ENCODE peak calls at places on chromosomes 16 and 17, in seven cellular contexts. Z is thoracic aorta; E is heart right ventricle; V is effector memory CD4-positive, alpha-beta T cell; J is ovary; C is iPS DF 6.9; Y is HAP-1. X is an unnamed sample. For H3K4me1 and H3K27me3, the result is how much of the 10 kb centered on the place peaks cover.

GRCh38 chr17:36475346-36475970 is 11.0 kb upstream of the ZNHIT3 start:
- DNase-seq in E (no peak), V (no peak), C (no peak), Z (no peak), J (no peak), Y (no peak), X (no peak)

GRCh38 chr16:998615-999014 is 17.0 kb downstream of the SOX8 start:
- DNase-seq in V (no peak), Z (no peak), Y (no peak), E (no peak), J (no peak), C (no peak), X (no peak)

GRCh38 chr16:50309156-50309526 is 42.8 kb downstream of the ADCY7 start:
- DNase-seq in Z (no peak), J (no peak), Y (no peak), E (no peak), C (no peak), V (no peak), X (no peak)

GRCh38 chr17:1865252-1866037 is 35.6 kb downstream of the RPA1 start:
- DNase-seq in C (peak), Y (peak), V (peak), E (peak), J (no peak), Z (no peak), X (peak)

GRCh38 chr16:851209-851810 is 50.8 kb upstream of the GNG13 start:
- DNase-seq in C (no peak), Z (no peak), V (no peak), Y (no peak), E (no peak), J (no peak), X (no peak)

GRCh38 chr16:11052080-11052808 is 107.9 kb downstream of the CLEC16A start:
- DNase-seq in V (no peak), C (no peak), J (no peak), Y (no peak), E (no peak), Z (no peak), X (no peak)

GRCh38 chr17:6551909-6552768 is 4.2 kb downstream of the PITPNM3 start:
- DNase-seq in V (no peak), C (no peak), E (peak), Z (no peak), Y (no peak), J (peak), X (no peak)

GRCh38 chr17:44878627-44879221 is 20.5 kb downstream of the EFTUD2 start:
- DNase-seq in V (no peak), J (peak), Z (no peak), Y (peak), E (peak), C (no peak), X (peak)

GRCh38 chr17:8991514-8992285 is 26.2 kb upstream of the PIK3R5 start:
- DNase-seq in E (peak), Y (peak), J (no peak), Z (no peak), V (peak), C (no peak), X (peak)

GRCh38 chr16:3358884-3359283 is 3.2 kb downstream of the OR2C1 start:
- DNase-seq in J (no peak), E (no peak), C (no peak), Y (no peak), Z (no peak), V (no peak), X (no peak)

GRCh38 chr16:3356118-3356517 is 429 bp downstream of the OR2C1 start:
- DNase-seq in Y (no peak), Z (no peak), J (no peak), E (no peak), C (no peak), V (no peak), X (no peak)

DNA sequence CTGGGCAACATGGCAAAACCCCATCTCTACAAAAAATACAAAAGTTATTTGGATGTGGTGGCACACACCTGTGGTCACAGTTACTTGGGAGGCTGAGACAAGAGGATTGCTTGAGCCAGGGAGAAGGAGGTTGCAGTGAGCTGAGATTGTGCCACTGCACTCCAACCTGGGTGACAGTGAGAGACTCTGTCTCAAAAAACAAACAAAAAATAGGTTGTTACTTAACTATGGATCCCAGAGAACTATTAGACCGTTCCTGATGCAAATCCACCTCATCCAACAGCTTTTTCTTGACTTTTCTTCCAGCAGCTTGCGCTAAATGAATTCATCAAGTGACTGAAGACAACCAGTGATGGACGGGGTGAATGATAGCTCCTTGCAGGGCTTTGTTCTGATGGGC is at the start of gene OR2C1:
- DNase-seq in Z (no peak), V (no peak), Y (no peak), E (no peak), C (no peak), J (no peak), X (no peak)
- H3K4me1 ChIP-seq in Z (under half), V (under half), Y (under half), E (under half), C (under half), J (under half), X (under half)

DNA sequence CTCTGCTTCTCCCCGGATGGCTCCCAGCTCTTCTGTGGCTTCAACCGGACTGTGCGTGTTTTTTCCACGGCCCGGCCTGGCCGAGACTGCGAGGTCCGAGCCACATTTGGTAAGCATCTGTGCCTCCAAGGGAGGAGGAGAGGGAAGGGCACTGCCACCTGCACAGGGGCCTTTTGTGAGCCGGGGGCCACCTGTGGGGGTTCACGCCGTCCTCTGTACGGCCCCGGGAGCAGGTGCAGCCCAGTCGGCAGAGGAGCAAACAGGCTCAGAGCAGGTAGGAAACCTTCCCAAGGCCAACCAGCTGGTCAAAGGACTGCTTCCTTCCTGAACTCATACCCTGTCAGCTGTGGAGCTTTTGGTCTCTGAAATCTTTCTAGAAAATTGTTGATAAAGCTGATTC is 3.3 kb upstream of the EFNB3 start:
- DNase-seq in C (no peak), Y (no peak), Z (no peak), E (no peak), V (no peak), J (no peak), X (no peak)
- H3K27me3 ChIP-seq in C (under half), Y (under half), Z (under half), E (under half), V (under half), J (under half), X (under half)

GRCh38 chr16:87470332-87470731 is 22.5 kb downstream of the ZCCHC14 start:
- DNase-seq in V (no peak), Z (no peak), E (no peak), J (no peak), C (no peak), Y (no peak), X (no peak)

GRCh38 chr16:87469186-87469585 is 23.6 kb downstream of the ZCCHC14 start:
- DNase-seq in Y (no peak), C (no peak), E (no peak), Z (no peak), V (no peak), J (no peak), X (no peak)

GRCh38 chr16:87472935-87473334 is 19.9 kb downstream of the ZCCHC14 start:
- DNase-seq in Z (no peak), C (no peak), V (no peak), Y (no peak), E (no peak), J (no peak), X (no peak)

GRCh38 chr16:87472142-87472778 is 20.6 kb downstream of the ZCCHC14 start:
- DNase-seq in Y (no peak), J (no peak), Z (no peak), C (no peak), V (no peak), E (no peak), X (no peak)

DNA sequence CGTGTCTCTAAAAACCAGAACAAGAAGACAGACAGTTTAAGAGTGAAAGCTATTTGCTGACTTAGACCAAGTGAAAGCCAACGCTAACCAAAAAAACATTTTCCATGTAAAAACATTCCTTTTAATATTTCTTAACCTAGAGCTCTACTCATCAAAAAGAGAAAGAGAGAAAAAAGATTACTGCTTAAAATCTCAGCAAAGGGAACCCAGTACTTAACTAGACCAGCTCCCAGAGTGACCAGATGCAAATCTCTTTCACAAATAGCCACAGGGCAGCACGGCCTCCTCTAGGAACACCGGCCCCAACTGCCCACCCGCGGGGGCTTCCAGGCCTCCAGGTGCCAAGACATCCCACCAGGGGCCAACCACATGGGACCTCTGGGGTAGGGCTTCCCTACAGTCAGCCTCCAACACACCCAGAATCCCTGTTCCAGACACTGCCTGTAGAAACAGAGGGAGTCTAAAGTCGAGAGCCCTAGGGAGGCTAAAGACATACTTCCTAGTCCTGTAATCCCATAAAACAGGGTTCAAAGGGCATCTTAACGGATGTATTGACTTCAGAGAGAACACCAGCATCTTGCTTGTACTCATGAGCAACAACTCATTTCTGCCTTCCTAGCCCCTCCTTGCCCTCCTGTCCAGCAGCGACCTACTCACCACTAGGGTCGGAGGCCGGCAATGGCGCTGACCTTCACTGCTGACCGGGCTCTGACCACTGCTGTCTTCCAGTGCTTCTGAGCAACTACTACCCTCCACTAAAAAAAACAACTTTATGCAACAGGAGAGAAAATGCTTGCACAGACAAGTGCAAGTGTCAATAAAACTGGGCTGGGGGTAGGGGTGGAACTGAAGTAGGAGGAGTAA is 21.3 kb downstream of the ZCCHC14 start:
- DNase-seq in C (no peak), J (no peak), Z (no peak), E (no peak), Y (no peak), V (no peak), X (no peak)
- H3K4me1 ChIP-seq in C (under half), J (under half), Z (half or more), E (half or more), Y (under half), V (under half), X (under half)

DNA sequence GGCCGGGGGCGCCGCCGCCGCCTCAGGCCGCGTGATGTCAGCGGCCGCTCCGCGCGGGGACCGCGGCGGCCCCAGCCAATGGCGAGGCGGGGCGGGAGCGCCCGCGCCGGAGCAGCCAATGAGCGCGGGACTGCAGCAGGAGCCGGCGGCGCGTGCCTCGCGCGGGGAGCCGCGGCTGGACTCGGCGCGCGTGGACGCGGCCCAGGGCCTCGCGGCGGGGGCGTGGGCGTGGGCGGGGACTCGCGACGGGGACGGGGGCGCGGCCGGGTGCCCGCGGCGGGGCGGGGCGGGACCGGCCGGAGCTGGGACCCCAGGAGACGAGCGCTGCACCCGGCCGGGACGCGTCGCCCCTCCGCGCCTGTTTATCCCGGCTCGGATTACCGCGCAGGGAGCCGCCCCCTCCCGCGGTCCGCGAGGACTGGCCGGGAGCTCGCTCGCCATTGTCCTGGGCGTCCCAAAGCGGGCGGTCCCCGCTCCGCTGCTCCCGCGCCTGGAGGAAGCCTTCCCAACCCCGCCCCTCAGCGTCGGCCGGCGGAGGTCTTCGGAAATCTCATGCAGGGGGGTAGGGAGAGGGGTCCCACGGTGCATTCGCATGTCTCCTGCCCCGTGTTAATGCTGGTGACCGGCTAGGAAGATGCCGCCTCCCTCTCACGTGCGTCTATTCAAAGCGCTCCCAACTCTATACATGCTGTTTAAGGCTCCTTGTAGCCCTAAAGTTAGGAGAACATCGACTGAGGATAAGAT is at the start of gene RNF157:
- DNase-seq in J (peak), E (peak), Z (no peak), C (no peak), V (peak), Y (peak), X (peak)
- H3K27me3 ChIP-seq in J (under half), E (under half), Z (under half), C (under half), V (under half), Y (under half), X (under half)

GRCh38 chr17:63550816-63551639 is 751 bp downstream of the DCAF7 start:
- DNase-seq in V (peak), Y (peak), E (no peak), C (no peak), J (no peak), Z (no peak), X (peak)

GRCh38 chr17:63557416-63557815 is 7.1 kb downstream of the DCAF7 start:
- DNase-seq in J (no peak), V (no peak), Z (no peak), C (no peak), Y (no peak), E (no peak), X (no peak)

GRCh38 chr17:63558441-63558840 is 8.2 kb downstream of the DCAF7 start:
- DNase-seq in E (no peak), C (no peak), Y (no peak), J (no peak), Z (no peak), V (no peak), X (no peak)

GRCh38 chr17:63552211-63552610 is 1.9 kb downstream of the DCAF7 start:
- DNase-seq in C (no peak), J (no peak), Z (no peak), E (no peak), V (no peak), Y (no peak), X (no peak)

DNA sequence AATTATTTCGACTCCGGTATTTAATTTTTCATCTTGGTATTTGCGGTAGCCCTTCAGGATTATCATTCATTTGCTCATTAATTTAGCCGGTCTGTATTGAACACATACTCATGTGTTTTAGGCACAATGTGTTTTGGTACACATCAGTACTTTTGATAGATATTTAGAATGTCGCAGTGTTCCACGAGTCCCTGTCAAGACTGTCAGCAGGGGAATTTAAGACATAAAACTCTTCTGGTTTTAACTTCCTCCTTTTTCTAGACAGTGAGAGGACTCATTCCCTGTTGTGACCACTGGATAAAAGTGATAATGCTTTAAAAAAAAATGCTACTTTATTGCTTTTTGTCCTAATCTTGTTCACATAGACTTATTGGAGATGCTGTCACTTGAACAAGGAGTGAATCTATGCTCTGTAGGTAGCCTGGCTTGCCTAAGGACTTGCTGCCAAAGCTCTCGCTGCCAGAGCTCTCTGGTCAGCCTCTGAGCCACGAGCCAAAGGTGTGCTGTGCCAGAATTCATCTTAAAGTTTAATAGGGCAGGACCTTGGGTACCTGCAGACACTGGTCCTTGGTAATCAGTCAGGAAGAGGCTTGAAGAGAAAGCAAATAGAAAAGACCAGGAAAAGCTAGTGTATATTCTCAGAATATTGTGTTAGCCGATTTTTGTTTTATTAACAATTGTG is 5.3 kb downstream of the DCAF7 start:
- DNase-seq in Z (no peak), V (no peak), Y (no peak), E (no peak), J (no peak), C (no peak), X (no peak)
- H3K4me1 ChIP-seq in Z (under half), V (under half), Y (under half), E (under half), J (under half), C (under half), X (half or more)

GRCh38 chr17:30238003-30238344 is 2.5 kb upstream of the SLC6A4 start:
- DNase-seq in E (no peak), Z (no peak), V (no peak), J (no peak), C (no peak), Y (no peak), X (no peak)

GRCh38 chr17:30236297-30236624 is 764 bp upstream of the SLC6A4 start:
- DNase-seq in C (no peak), V (no peak), Y (no peak), Z (no peak), J (no peak), E (no peak), X (no peak)

GRCh38 chr17:30237296-30238002 is 2.0 kb upstream of the SLC6A4 start:
- DNase-seq in C (no peak), E (no peak), V (no peak), Y (no peak), J (no peak), Z (no peak), X (no peak)

GRCh38 chr17:30235386-30236296 is at the start of gene SLC6A4:
- DNase-seq in E (no peak), J (no peak), Y (no peak), V (no peak), Z (no peak), C (no peak), X (no peak)

DNA sequence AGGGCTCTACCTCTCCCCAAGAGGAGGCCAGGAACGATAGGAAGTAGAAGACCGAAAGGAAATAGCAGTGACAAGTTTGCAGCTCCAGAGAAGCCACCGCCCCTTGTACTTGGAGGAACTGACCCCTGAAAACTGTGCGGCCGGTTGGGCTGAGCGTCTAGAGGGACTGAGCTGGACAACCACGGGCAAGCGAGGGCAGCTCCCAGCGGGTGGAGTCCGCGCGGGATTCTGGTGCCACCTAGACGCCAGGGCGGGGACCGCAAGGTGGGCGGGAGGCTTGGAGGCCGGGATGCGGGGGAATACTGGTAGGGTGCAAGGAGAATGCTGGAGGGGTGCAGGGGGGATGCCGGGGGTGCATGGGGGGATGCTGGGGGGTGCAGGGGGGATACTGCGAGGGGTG is 1.3 kb upstream of the SLC6A4 start:
- DNase-seq in J (peak), V (no peak), C (no peak), E (peak), Y (no peak), Z (peak), X (no peak)
- H3K27me3 ChIP-seq in J (under half), V (under half), C (under half), E (under half), Y (under half), Z (under half), X (under half)

GRCh38 chr16:73066321-73066926 is 18.5 kb upstream of the ZFHX3 start:
- DNase-seq in J (no peak), E (no peak), Z (no peak), V (no peak), Y (no peak), C (no peak), X (no peak)

GRCh38 chr16:73064227-73064995 is 16.5 kb upstream of the ZFHX3 start:
- DNase-seq in Y (no peak), E (no peak), J (no peak), Z (no peak), C (no peak), V (no peak), X (no peak)

GRCh38 chr16:73065617-73066313 is 17.8 kb upstream of the ZFHX3 start:
- DNase-seq in J (no peak), E (no peak), Y (no peak), C (no peak), V (no peak), Z (no peak), X (no peak)

GRCh38 chr16:73063854-73064226 is 15.9 kb upstream of the ZFHX3 start:
- DNase-seq in C (no peak), J (no peak), V (no peak), Y (no peak), E (no peak), Z (no peak), X (no peak)

GRCh38 chr16:73064996-73065349 is 17.0 kb upstream of the ZFHX3 start:
- DNase-seq in E (no peak), J (no peak), Y (no peak), V (no peak), Z (no peak), C (no peak), X (no peak)
- H3K4me1 ChIP-seq in E (under half), J (under half), Y (under half), V (under half), Z (half or more), C (under half), X (under half)

X was measured in CD4-positive, alpha-beta memory T cell.